ENCODE peak calls at places on chromosomes 1 and 21, in six cellular contexts. M, Q, E, J, Y and V are unnamed samples.

GRCh38 chr1:114215426-114215825 is 61.8 kb upstream of the SYT6 start:
- DNase-seq in M (no peak), E (peak), Q (no peak), J (no peak), Y (no peak), V (no peak)

GRCh38 chr1:156052862-156053769 is 482 bp downstream of the UBQLN4 start:
- DNase-seq in M (peak), J (peak), E (peak), Q (peak), Y (peak), V (peak)

GRCh38 chr1:200907611-200908097 is 13.0 kb downstream of the INAVA start:
- DNase-seq in J (no peak), M (no peak), Y (no peak), Q (no peak), E (peak), V (no peak)

GRCh38 chr1:243705585-243705984 is 144.5 kb downstream of the AKT3 start:
- DNase-seq in E (no peak), Y (no peak), Q (no peak), M (no peak), J (no peak), V (no peak)

GRCh38 chr1:109618614-109619404 is 607 bp downstream of the GNAT2 start:
- DNase-seq in M (no peak), Y (no peak), E (no peak), J (no peak), Q (no peak), V (no peak)

GRCh38 chr21:37165606-37166005 is 92.6 kb downstream of the TTC3 start:
- DNase-seq in E (no peak), Q (no peak), J (no peak), M (no peak), Y (no peak), V (no peak)

GRCh38 chr1:236111527-236112331 is 30.6 kb upstream of the GPR137B start:
- DNase-seq in E (no peak), Y (no peak), M (no peak), Q (no peak), J (no peak), V (no peak)

GRCh38 chr1:68174173-68175113 is 57.9 kb downstream of the WLS start:
- DNase-seq in Y (no peak), E (peak), Q (peak), J (no peak), M (no peak), V (no peak)

GRCh38 chr1:46179138-46180081 is 3.1 kb upstream of the P3R3URF start:
- DNase-seq in M (peak), J (peak), Q (peak), Y (peak), E (peak), V (peak)

GRCh38 chr1:51956528-51957509 is 33.7 kb downstream of the RAB3B start:
- DNase-seq in J (no peak), E (peak), M (no peak), Q (no peak), Y (no peak), V (no peak)

GRCh38 chr21:17729455-17729854 is 89.7 kb downstream of the C21orf91 start:
- DNase-seq in Q (no peak), J (no peak), Y (no peak), M (no peak), E (no peak), V (no peak)